ENCODE peak calls at places on chromosome 15, in nine cellular contexts. N is activated T-helper 1 cell treated with Interleukin-2 at 50 U/mL for 16 hours, K is HEK293T, W is left ventricle myocardium superior, B is cardiac fibroblast, S is substantia nigra, H is D341Med, I is H1, Z is epithelial cell of prostate. M is an unnamed sample.

GRCh38 chr15:74193305-74193718 is 9.3 kb downstream of the STRA6 start:
- DNase-seq in Z (peak), N (no peak), I (no peak), W (no peak), K (no peak), S (no peak), B (peak), H (no peak), M (no peak)

GRCh38 chr15:95669146-95669922 is 661.2 kb upstream of the NR2F2 start:
- DNase-seq in H (no peak), S (no peak), N (no peak), W (no peak), B (peak), K (peak), Z (no peak), I (no peak), M (no peak)

GRCh38 chr15:84398763-84399701 is 163.5 kb downstream of the GOLGA6L4 start:
- DNase-seq in K (no peak), Z (no peak), N (no peak), W (peak), B (no peak), I (no peak), H (peak), S (no peak), M (peak)

GRCh38 chr15:40282144-40282869 is 557 bp downstream of the ANKRD63 start:
- DNase-seq in S (no peak), H (peak), B (peak), W (peak), I (no peak), K (peak), Z (no peak), N (peak), M (peak)

GRCh38 chr15:56759450-56759845 is 26.1 kb upstream of the ZNF280D start:
- DNase-seq in W (peak), B (peak), N (no peak), Z (peak), H (no peak), K (no peak), S (no peak), I (no peak), M (no peak)

GRCh38 chr15:56168394-56168793 is 75.3 kb downstream of the RFX7 start:
- DNase-seq in H (no peak), Z (peak), B (peak), W (no peak), S (no peak), I (no peak), K (no peak), N (no peak), M (no peak)

GRCh38 chr15:26682765-26683164 is 90.1 kb downstream of the GABRB3 start:
- DNase-seq in N (no peak), Z (no peak), H (no peak), I (no peak), B (no peak), S (no peak), K (no peak), W (no peak), M (no peak)

GRCh38 chr15:74263473-74263872 is 27.3 kb downstream of the CCDC33 start:
- DNase-seq in H (no peak), K (no peak), N (no peak), I (no peak), S (no peak), W (peak), B (no peak), Z (peak), M (no peak)

GRCh38 chr15:66778314-66778665 is 76.3 kb downstream of the SMAD6 start:
- DNase-seq in I (no peak), S (no peak), N (no peak), Z (no peak), K (no peak), B (no peak), W (no peak), H (no peak), M (no peak)

M was measured in stimulated activated effector memory CD8-positive, alpha-beta T cell treated with anti-CD3 and anti-CD28 coated beads, Interleukin-12 subunit alpha, Interleukin-12 subunit beta, amount 100 ng/mL, for 72 hours.